ENCODE peak calls at places on chromosome 22, in eight cellular contexts. X, U, O, Q, C, L, Z and H are unnamed samples.

GRCh38 chr22:47282366-47282765 is 519.9 kb downstream of the TBC1D22A start:
- DNase-seq in X (no peak), U (no peak), O (no peak), Q (no peak), C (no peak), L (no peak), Z (no peak), H (no peak)

GRCh38 chr22:46936378-46936916 is 174.0 kb downstream of the TBC1D22A start:
- DNase-seq in X (no peak), U (no peak), O (no peak), Q (no peak), C (no peak), L (peak; percentile 13), Z (no peak), H (no peak)

GRCh38 chr22:45771711-45772110 is 100.1 kb downstream of the ATXN10 start:
- DNase-seq in X (no peak), U (no peak), O (no peak), Q (no peak), C (no peak), L (no peak), Z (no peak), H (no peak)

GRCh38 chr22:45907378-45907777 is 69.6 kb downstream of the WNT7B start:
- DNase-seq in X (no peak), U (no peak), O (no peak), Q (no peak), C (no peak), L (no peak), Z (no peak), H (no peak)

GRCh38 chr22:48944756-48945620 is 882.7 kb downstream of the BRD1 start:
- DNase-seq in X (no peak), U (no peak), O (no peak), Q (no peak), C (no peak), L (no peak), Z (no peak), H (no peak)

GRCh38 chr22:19816372-19817119 is 38.1 kb downstream of the GNB1L start:
- DNase-seq in X (no peak), U (no peak), O (no peak), Q (no peak), C (no peak), L (no peak), Z (no peak), H (no peak)

GRCh38 chr22:49006207-49007012 is 821.3 kb downstream of the BRD1 start:
- DNase-seq in X (no peak), U (no peak), O (no peak), Q (no peak), C (no peak), L (no peak), Z (no peak), H (no peak)

GRCh38 chr22:39135092-39135896 is 17.2 kb downstream of the CBX7 start:
- DNase-seq in X (peak; percentile 72), U (peak; percentile 91), O (no peak), Q (peak; percentile 81), C (peak; percentile 34), L (no peak), Z (peak; percentile 43), H (no peak)

DNA sequence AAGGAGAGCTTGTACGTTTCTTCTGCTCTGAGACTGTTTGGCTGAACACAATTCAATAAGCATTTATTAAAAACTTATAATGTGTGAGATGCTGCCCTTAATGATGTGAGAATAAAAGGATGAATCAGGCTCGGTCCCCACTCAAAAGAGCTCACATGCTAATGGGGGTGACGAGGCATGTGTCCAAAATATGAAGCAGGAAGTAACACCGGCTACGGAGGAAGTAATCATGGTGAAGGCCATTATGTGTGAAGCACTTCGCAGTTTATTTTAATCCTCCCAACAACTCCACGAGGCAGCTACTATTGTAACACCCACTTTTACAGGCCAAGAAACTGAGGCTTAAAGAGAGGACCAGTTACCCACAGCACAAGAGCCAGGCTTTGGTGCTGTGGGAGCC is 3.4 kb upstream of the RASD2 start:
- DNase-seq in X (no peak), U (no peak), O (no peak), Q (no peak), C (no peak), L (no peak), Z (no peak), H (no peak)
- H3K4me1 ChIP-seq in X (no peaks in the 10 kb centered on the region), U (peaks cover 8% of the 10 kb centered on the region), O (no peaks in the 10 kb centered on the region), Q (peaks cover 2% of the 10 kb centered on the region), C (peaks cover 11% of the 10 kb centered on the region), L (peaks cover 5% of the 10 kb centered on the region), Z (no peaks in the 10 kb centered on the region), H (peaks cover 4% of the 10 kb centered on the region)

GRCh38 chr22:29631725-29632124 is 28.3 kb downstream of the NF2 start:
- DNase-seq in X (no peak), U (no peak), O (no peak), Q (no peak), C (no peak), L (no peak), Z (no peak), H (no peak)
- H3K4me1 ChIP-seq in X (peaks cover 77% of the 10 kb centered on the region), U (peaks cover 15% of the 10 kb centered on the region), O (peaks cover 13% of the 10 kb centered on the region), Q (peaks cover 9% of the 10 kb centered on the region), C (peaks cover 5% of the 10 kb centered on the region), L (no peaks in the 10 kb centered on the region), Z (no peaks in the 10 kb centered on the region), H (no peaks in the 10 kb centered on the region)

GRCh38 chr22:40218723-40219294 is 41.1 kb downstream of the TNRC6B start:
- DNase-seq in X (no peak), U (no peak), O (no peak), Q (no peak), C (no peak), L (no peak), Z (no peak), H (no peak)
- H3K4me1 ChIP-seq in X (no peaks in the 10 kb centered on the region), U (peaks cover 80% of the 10 kb centered on the region), O (peaks cover 8% of the 10 kb centered on the region), Q (peaks cover 40% of the 10 kb centered on the region), C (peaks cover 77% of the 10 kb centered on the region), L (peaks cover 16% of the 10 kb centered on the region), Z (peaks cover 7% of the 10 kb centered on the region), H (peaks cover 74% of the 10 kb centered on the region)

GRCh38 chr22:21938071-21938822 is 14.4 kb downstream of the PPM1F start:
- DNase-seq in X (peak; percentile 82), U (peak; percentile 94), O (peak; percentile 91), Q (peak; percentile 98), C (peak; percentile 83), L (peak; percentile 95), Z (peak; percentile 97), H (peak; percentile 80)
- H3K4me1 ChIP-seq in X (peaks cover 36% of the 10 kb centered on the region), U (no peaks in the 10 kb centered on the region), O (peaks cover 19% of the 10 kb centered on the region), Q (peaks cover 27% of the 10 kb centered on the region), C (peaks cover 16% of the 10 kb centered on the region), L (peaks cover 21% of the 10 kb centered on the region), Z (no peaks in the 10 kb centered on the region), H (peaks cover 13% of the 10 kb centered on the region)

GRCh38 chr22:21943571-21944448 is 8.8 kb downstream of the PPM1F start:
- DNase-seq in X (no peak), U (no peak), O (no peak), Q (no peak), C (no peak), L (no peak), Z (no peak), H (no peak)
- H3K4me1 ChIP-seq in X (peaks cover 19% of the 10 kb centered on the region), U (peaks cover 8% of the 10 kb centered on the region), O (peaks cover 3% of the 10 kb centered on the region), Q (peaks cover 32% of the 10 kb centered on the region), C (peaks cover 6% of the 10 kb centered on the region), L (peaks cover 6% of the 10 kb centered on the region), Z (no peaks in the 10 kb centered on the region), H (no peaks in the 10 kb centered on the region)